ENCODE peak calls at places on chromosome 1, in four cellular contexts. One of them, this sample, is unnamed.

GRCh38 chr1:37498872-37499617 is 15.5 kb downstream of the MEAF6 start:
- DNase-seq in epithelial cell of proximal tubule: no peak
- DNase-seq in epithelial cell of esophagus: peak; percentile 43
- DNase-seq in PC-9: peak; percentile 78
- DNase-seq in this sample: no peak

GRCh38 chr1:112285808-112286207 is 110.2 kb upstream of the CTTNBP2NL start:
- DNase-seq in epithelial cell of proximal tubule: no peak
- DNase-seq in epithelial cell of esophagus: no peak
- DNase-seq in PC-9: no peak
- DNase-seq in this sample: no peak

GRCh38 chr1:224542783-224543440 is 73.2 kb upstream of the CNIH3 start:
- DNase-seq in epithelial cell of proximal tubule: peak; percentile 93
- DNase-seq in epithelial cell of esophagus: peak; percentile 94
- DNase-seq in PC-9: peak; percentile 98
- DNase-seq in this sample: peak; percentile 98

GRCh38 chr1:55052221-55053142 is 13.1 kb downstream of the PCSK9 start:
- DNase-seq in epithelial cell of proximal tubule: no peak
- DNase-seq in epithelial cell of esophagus: no peak
- DNase-seq in PC-9: no peak
- DNase-seq in this sample: no peak

GRCh38 chr1:50735443-50735842 is 224.6 kb downstream of the FAF1 start:
- DNase-seq in epithelial cell of proximal tubule: no peak
- DNase-seq in epithelial cell of esophagus: peak; percentile 46
- DNase-seq in PC-9: no peak
- DNase-seq in this sample: no peak

GRCh38 chr1:106785136-106785535 is 271.3 kb upstream of the PRMT6 start:
- DNase-seq in epithelial cell of proximal tubule: no peak
- DNase-seq in epithelial cell of esophagus: no peak
- DNase-seq in PC-9: no peak
- DNase-seq in this sample: no peak

GRCh38 chr1:246725191-246725590 is 982 bp downstream of the SCCPDH start:
- DNase-seq in epithelial cell of proximal tubule: no peak
- DNase-seq in epithelial cell of esophagus: no peak
- DNase-seq in PC-9: no peak
- DNase-seq in this sample: no peak

GRCh38 chr1:106814418-106814817 is 242.1 kb upstream of the PRMT6 start:
- DNase-seq in epithelial cell of proximal tubule: no peak
- DNase-seq in epithelial cell of esophagus: no peak
- DNase-seq in PC-9: no peak
- DNase-seq in this sample: no peak

GRCh38 chr1:234863596-234863995 is 253.6 kb upstream of the IRF2BP2 start:
- DNase-seq in epithelial cell of proximal tubule: no peak
- DNase-seq in epithelial cell of esophagus: peak; percentile 74
- DNase-seq in PC-9: no peak
- DNase-seq in this sample: no peak

GRCh38 chr1:181028241-181029014 is 5.4 kb upstream of the MR1 start:
- DNase-seq in epithelial cell of proximal tubule: no peak
- DNase-seq in epithelial cell of esophagus: no peak
- DNase-seq in PC-9: no peak
- DNase-seq in this sample: no peak

GRCh38 chr1:110559157-110559556 is 40.2 kb upstream of the KCNA10 start:
- DNase-seq in epithelial cell of proximal tubule: no peak
- DNase-seq in epithelial cell of esophagus: peak; percentile 49
- DNase-seq in PC-9: no peak
- DNase-seq in this sample: no peak

GRCh38 chr1:87902830-87903614 is 574.3 kb downstream of the LMO4 start:
- DNase-seq in epithelial cell of proximal tubule: no peak
- DNase-seq in epithelial cell of esophagus: no peak
- DNase-seq in PC-9: no peak
- DNase-seq in this sample: no peak

GRCh38 chr1:32180186-32181060 is 948 bp downstream of the TXLNA start:
- DNase-seq in epithelial cell of proximal tubule: no peak
- DNase-seq in epithelial cell of esophagus: peak; percentile 46
- DNase-seq in PC-9: no peak
- DNase-seq in this sample: no peak

GRCh38 chr1:108817016-108817415 is 39.9 kb downstream of the AKNAD1 start:
- DNase-seq in epithelial cell of proximal tubule: no peak
- DNase-seq in epithelial cell of esophagus: no peak
- DNase-seq in PC-9: peak; percentile 33
- DNase-seq in this sample: no peak

GRCh38 chr1:31633117-31633516 is 11.6 kb downstream of the PEF1 start:
- DNase-seq in epithelial cell of proximal tubule: no peak
- DNase-seq in epithelial cell of esophagus: peak; percentile 50
- DNase-seq in PC-9: peak; percentile 44
- DNase-seq in this sample: no peak

GRCh38 chr1:236516929-236517704 is 6.7 kb upstream of the LGALS8 start:
- DNase-seq in epithelial cell of proximal tubule: no peak
- DNase-seq in epithelial cell of esophagus: peak; percentile 86
- DNase-seq in PC-9: peak; percentile 97
- DNase-seq in this sample: no peak

GRCh38 chr1:2230781-2231666 is 2.9 kb downstream of the SKI start:
- DNase-seq in epithelial cell of proximal tubule: no peak
- DNase-seq in epithelial cell of esophagus: no peak
- DNase-seq in PC-9: peak; percentile 45
- DNase-seq in this sample: no peak

GRCh38 chr1:88463401-88463800 is 220.7 kb upstream of the PKN2 start:
- DNase-seq in epithelial cell of proximal tubule: no peak
- DNase-seq in epithelial cell of esophagus: no peak
- DNase-seq in PC-9: no peak
- DNase-seq in this sample: no peak

GRCh38 chr1:59985901-59986735 is 59.5 kb upstream of the CYP2J2 start:
- DNase-seq in epithelial cell of proximal tubule: no peak
- DNase-seq in epithelial cell of esophagus: peak; percentile 9
- DNase-seq in PC-9: no peak
- DNase-seq in this sample: no peak

GRCh38 chr1:70140343-70140742 is 65.0 kb downstream of the LRRC40 start:
- DNase-seq in epithelial cell of proximal tubule: no peak
- DNase-seq in epithelial cell of esophagus: no peak
- DNase-seq in PC-9: no peak
- DNase-seq in this sample: no peak

GRCh38 chr1:8097077-8097799 is 71.1 kb upstream of the ERRFI1 start:
- DNase-seq in epithelial cell of proximal tubule: peak; percentile 97
- DNase-seq in epithelial cell of esophagus: peak; percentile 95
- DNase-seq in PC-9: peak; percentile 98
- DNase-seq in this sample: peak; percentile 95

GRCh38 chr1:181061891-181062777 is 26.4 kb upstream of the IER5 start:
- DNase-seq in epithelial cell of proximal tubule: no peak
- DNase-seq in epithelial cell of esophagus: no peak
- DNase-seq in PC-9: no peak
- DNase-seq in this sample: no peak

GRCh38 chr1:32618673-32619221 is 31.6 kb downstream of the ZBTB8OS start:
- DNase-seq in epithelial cell of proximal tubule: no peak
- DNase-seq in epithelial cell of esophagus: peak; percentile 19
- DNase-seq in PC-9: no peak
- DNase-seq in this sample: no peak

GRCh38 chr1:182610606-182611194 is 6.5 kb upstream of the RGS16 start:
- DNase-seq in epithelial cell of proximal tubule: no peak
- DNase-seq in epithelial cell of esophagus: no peak
- DNase-seq in PC-9: no peak
- DNase-seq in this sample: no peak
- TF ChIP-seq CTCF in epithelial cell of proximal tubule: no peak
- TF ChIP-seq CTCF in epithelial cell of esophagus: no peak
- TF ChIP-seq CTCF in PC-9: no peak
- TF ChIP-seq CTCF in this sample: no peak

GRCh38 chr1:80217377-80217986 is 1211.0 kb upstream of the ADGRL4 start:
- DNase-seq in epithelial cell of proximal tubule: peak; percentile 29
- DNase-seq in epithelial cell of esophagus: peak; percentile 87
- DNase-seq in PC-9: no peak
- DNase-seq in this sample: peak; percentile 43

GRCh38 chr1:80212958-80213357 is 1206.4 kb upstream of the ADGRL4 start:
- DNase-seq in epithelial cell of proximal tubule: no peak
- DNase-seq in epithelial cell of esophagus: no peak
- DNase-seq in PC-9: no peak
- DNase-seq in this sample: no peak

GRCh38 chr1:80221319-80221718 is 1214.8 kb upstream of the ADGRL4 start:
- DNase-seq in epithelial cell of proximal tubule: no peak
- DNase-seq in epithelial cell of esophagus: no peak
- DNase-seq in PC-9: no peak
- DNase-seq in this sample: no peak

GRCh38 chr1:80214888-80215540 is 1208.5 kb upstream of the ADGRL4 start:
- DNase-seq in epithelial cell of proximal tubule: no peak
- DNase-seq in epithelial cell of esophagus: no peak
- DNase-seq in PC-9: no peak
- DNase-seq in this sample: no peak

DNA sequence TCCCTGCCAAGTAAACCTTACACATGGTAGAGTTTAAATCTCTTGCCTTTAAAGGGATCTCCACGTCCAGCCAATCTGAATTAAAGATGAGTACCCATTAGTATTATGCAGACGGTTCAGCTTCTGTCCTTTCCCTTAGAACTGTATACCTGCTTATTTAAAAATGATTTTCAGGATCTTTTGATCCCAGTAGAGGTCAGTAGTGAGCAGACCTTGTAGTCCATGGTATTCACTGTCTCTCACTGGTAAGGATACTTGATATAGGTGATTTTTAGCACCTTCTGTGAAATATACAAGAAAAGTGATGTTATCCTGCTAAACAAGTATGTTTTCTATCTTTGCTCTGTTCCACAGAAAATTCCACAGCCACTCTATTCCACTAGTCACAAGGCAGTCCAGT is 1211.6 kb upstream of the ADGRL4 start:
- DNase-seq in epithelial cell of proximal tubule: peak; percentile 33
- DNase-seq in epithelial cell of esophagus: peak; percentile 82
- DNase-seq in PC-9: no peak
- DNase-seq in this sample: peak; percentile 19
- H3K4me3 ChIP-seq in epithelial cell of proximal tubule: no peak overlapping the region
- H3K4me3 ChIP-seq in epithelial cell of esophagus: no peak overlapping the region
- H3K4me3 ChIP-seq in PC-9: no peak overlapping the region
- H3K4me3 ChIP-seq in this sample: no peak overlapping the region

GRCh38 chr1:232057896-232058274 is 431.3 kb downstream of the DISC1 start:
- DNase-seq in epithelial cell of proximal tubule: no peak
- DNase-seq in epithelial cell of esophagus: no peak
- DNase-seq in PC-9: no peak
- DNase-seq in this sample: no peak

GRCh38 chr1:232059726-232060360 is 433.3 kb downstream of the DISC1 start:
- DNase-seq in epithelial cell of proximal tubule: no peak
- DNase-seq in epithelial cell of esophagus: no peak
- DNase-seq in PC-9: no peak
- DNase-seq in this sample: no peak

GRCh38 chr1:232062967-232063366 is 436.4 kb downstream of the DISC1 start:
- DNase-seq in epithelial cell of proximal tubule: no peak
- DNase-seq in epithelial cell of esophagus: no peak
- DNase-seq in PC-9: no peak
- DNase-seq in this sample: no peak

DNA sequence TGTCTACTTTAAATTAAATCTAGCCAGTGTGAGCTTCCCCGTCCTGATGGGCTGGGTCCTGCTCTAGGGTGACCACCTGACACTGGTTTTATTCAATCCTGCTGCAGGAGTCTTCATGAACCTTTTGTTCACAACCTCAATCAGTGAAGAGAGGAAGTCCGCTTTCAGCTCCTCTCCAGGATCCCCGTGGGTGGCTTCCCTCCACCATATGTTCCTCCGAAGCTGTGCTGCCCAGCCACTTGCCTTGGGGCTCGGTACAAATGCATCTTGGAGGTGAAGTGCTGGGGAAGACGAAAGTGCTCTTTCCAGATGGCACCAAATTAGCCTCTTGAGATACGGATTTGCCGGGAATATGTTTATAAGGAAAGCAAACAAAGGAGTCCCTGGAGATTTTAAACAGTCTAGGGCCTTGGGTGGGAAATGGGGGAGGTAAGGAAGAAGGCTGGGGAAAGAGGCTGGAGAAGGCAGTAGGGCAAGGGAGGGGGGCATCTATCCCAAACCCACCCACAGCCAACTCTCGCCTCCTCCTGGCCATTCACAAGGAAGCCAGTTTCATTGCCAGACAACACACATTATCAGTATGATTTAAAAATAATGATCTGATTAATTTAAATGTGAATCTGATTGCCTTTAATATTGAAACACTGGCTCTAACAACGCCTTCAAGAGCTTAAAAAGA is 430.8 kb downstream of the DISC1 start:
- DNase-seq in epithelial cell of proximal tubule: no peak
- DNase-seq in epithelial cell of esophagus: no peak
- DNase-seq in PC-9: no peak
- DNase-seq in this sample: no peak
- TF ChIP-seq CTCF in epithelial cell of proximal tubule: no peak
- TF ChIP-seq CTCF in epithelial cell of esophagus: no peak
- TF ChIP-seq CTCF in PC-9: no peak
- TF ChIP-seq CTCF in this sample: no peak

DNA sequence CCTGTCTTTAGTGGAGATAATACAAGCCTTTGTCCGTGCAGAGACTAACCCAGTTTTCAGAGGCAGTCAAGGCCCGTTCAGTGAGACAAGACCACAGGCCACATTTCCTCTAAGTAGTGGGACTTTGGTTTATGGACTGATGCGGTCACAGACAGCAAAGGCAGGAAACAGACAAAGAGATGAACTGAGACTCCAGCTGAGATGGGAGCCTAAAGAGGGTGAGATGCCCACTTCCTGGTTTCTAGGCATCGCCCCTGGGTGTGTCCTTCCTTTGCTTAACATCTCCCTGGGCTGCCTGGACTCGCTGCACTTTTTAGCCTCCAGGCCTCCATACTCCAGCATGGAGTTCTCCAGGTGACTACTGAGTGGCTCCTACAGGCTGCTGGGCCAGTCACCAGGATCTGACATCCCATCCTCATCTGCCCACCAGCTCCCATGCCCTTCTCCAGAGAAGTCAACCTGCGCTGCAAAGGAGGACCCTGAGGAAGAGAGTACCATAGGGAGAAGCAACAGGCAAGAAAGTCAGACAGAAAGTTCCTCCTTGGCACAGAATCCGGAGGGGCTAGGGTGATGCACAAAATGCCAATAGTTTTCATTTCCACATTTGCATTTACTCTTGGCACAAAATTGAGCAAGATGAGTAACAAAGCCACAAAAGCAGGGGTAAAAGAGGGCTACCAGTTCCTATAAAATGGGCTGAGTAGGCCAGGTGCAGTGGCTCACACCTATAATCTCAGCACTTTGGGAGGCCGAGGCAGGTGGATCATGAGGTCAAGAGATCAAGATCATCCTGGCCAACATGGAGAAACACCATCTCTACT is 15.1 kb downstream of the THEMIS2 start:
- DNase-seq in epithelial cell of proximal tubule: no peak
- DNase-seq in epithelial cell of esophagus: peak; percentile 16
- DNase-seq in PC-9: no peak
- DNase-seq in this sample: no peak
- H3K4me3 ChIP-seq in epithelial cell of proximal tubule: no peak overlapping the region
- H3K4me3 ChIP-seq in epithelial cell of esophagus: no peak overlapping the region
- H3K4me3 ChIP-seq in PC-9: no peak overlapping the region
- H3K4me3 ChIP-seq in this sample: no peak overlapping the region

GRCh38 chr1:219826290-219826689 is 102.1 kb downstream of the SLC30A10 start:
- DNase-seq in epithelial cell of proximal tubule: no peak
- DNase-seq in epithelial cell of esophagus: no peak
- DNase-seq in PC-9: no peak
- DNase-seq in this sample: no peak

GRCh38 chr1:219825355-219825754 is 103.0 kb downstream of the SLC30A10 start:
- DNase-seq in epithelial cell of proximal tubule: no peak
- DNase-seq in epithelial cell of esophagus: no peak
- DNase-seq in PC-9: no peak
- DNase-seq in this sample: no peak
- TF ChIP-seq CTCF in epithelial cell of proximal tubule: no peak
- TF ChIP-seq CTCF in epithelial cell of esophagus: no peak
- TF ChIP-seq CTCF in PC-9: no peak
- TF ChIP-seq CTCF in this sample: no peak

This sample was measured in kidney epithelial cell.